ENCODE peak calls at places on chromosomes 13 and 19, in six cellular contexts. I, Q, Z, M, S and Y are unnamed samples.

GRCh38 chr13:52652980-52653303 is 306 bp downstream of the SUGT1 start:
- DNase-seq in I (no peak), Q (no peak), Z (no peak), M (no peak), S (peak), Y (no peak)

GRCh38 chr19:12769689-12770088 is 5.7 kb downstream of the HOOK2 start:
- DNase-seq in I (no peak), Q (no peak), Z (no peak), M (no peak), S (peak), Y (no peak)

GRCh38 chr19:49677232-49677881 is at the start of gene PRMT1:
- DNase-seq in I (no peak), Q (no peak), Z (peak), M (no peak), S (no peak), Y (no peak)

GRCh38 chr13:93169980-93170379 is 56.6 kb upstream of the GPC6 start:
- DNase-seq in I (peak), Q (no peak), Z (no peak), M (no peak), S (peak), Y (no peak)

GRCh38 chr13:98293103-98293502 is 116.0 kb upstream of the RNF113B start:
- DNase-seq in I (no peak), Q (no peak), Z (no peak), M (no peak), S (peak), Y (no peak)

GRCh38 chr19:3766520-3766919 is 4.0 kb downstream of the MRPL54 start:
- DNase-seq in I (no peak), Q (no peak), Z (no peak), M (no peak), S (no peak), Y (no peak)

GRCh38 chr13:24683833-24684599 is 3.8 kb downstream of the ATP12A start:
- DNase-seq in I (peak), Q (peak), Z (peak), M (no peak), S (peak), Y (no peak)

GRCh38 chr13:18949970-18950369 is 231.7 kb downstream of the TUBA3C start:
- DNase-seq in I (no peak), Q (no peak), Z (no peak), M (no peak), S (no peak), Y (no peak)

GRCh38 chr19:17739121-17739875 is 12.0 kb upstream of the FCHO1 start:
- DNase-seq in I (no peak), Q (no peak), Z (no peak), M (peak), S (no peak), Y (no peak)

GRCh38 chr19:8575467-8575997 is 1.7 kb downstream of the MYO1F start:
- DNase-seq in I (peak), Q (no peak), Z (no peak), M (no peak), S (no peak), Y (no peak)

GRCh38 chr19:55956431-55956830 is 8.8 kb downstream of the NLRP8 start:
- DNase-seq in I (no peak), Q (no peak), Z (no peak), M (no peak), S (no peak), Y (no peak)

GRCh38 chr13:49446473-49446872 is 2.4 kb downstream of the SETDB2 start:
- DNase-seq in I (no peak), Q (no peak), Z (no peak), M (no peak), S (no peak), Y (no peak)

GRCh38 chr19:21835810-21836444 is at the start of gene ZNF43:
- DNase-seq in I (peak), Q (peak), Z (peak), M (peak), S (peak), Y (peak)

GRCh38 chr13:101453784-101454201 is 1.3 kb downstream of the ITGBL1 start:
- DNase-seq in I (no peak), Q (no peak), Z (no peak), M (peak), S (no peak), Y (no peak)

GRCh38 chr19:19106061-19106551 is 32.2 kb downstream of the TMEM161A start:
- DNase-seq in I (no peak), Q (no peak), Z (no peak), M (no peak), S (peak), Y (no peak)

GRCh38 chr13:30851697-30852096 is 54.4 kb upstream of the MEDAG start:
- DNase-seq in I (no peak), Q (no peak), Z (no peak), M (no peak), S (no peak), Y (no peak)

GRCh38 chr13:96650301-96650886 is 343.9 kb downstream of the OXGR1 start:
- DNase-seq in I (peak), Q (no peak), Z (no peak), M (no peak), S (no peak), Y (no peak)

GRCh38 chr19:51143486-51143885 is 1.4 kb downstream of the SIGLEC7 start:
- DNase-seq in I (no peak), Q (no peak), Z (no peak), M (no peak), S (no peak), Y (no peak)

GRCh38 chr19:51724543-51724942 is 752 bp upstream of the HAS1 start:
- DNase-seq in I (no peak), Q (no peak), Z (peak), M (no peak), S (no peak), Y (no peak)

GRCh38 chr13:113082198-113083021 is 23.2 kb upstream of the F7 start:
- DNase-seq in I (no peak), Q (no peak), Z (no peak), M (no peak), S (no peak), Y (no peak)

GRCh38 chr19:49767380-49767779 is 579 bp downstream of the AP2A1 start:
- DNase-seq in I (no peak), Q (no peak), Z (no peak), M (no peak), S (no peak), Y (no peak)